ENCODE peak calls at places on chromosomes 13 and 19, in ten cellular contexts. K is neural progenitor cell, X is RWPE2, A is cardiac muscle cell, I is uterus, C is cardiac fibroblast, Z is lower lobe of right lung, R is spleen, U is heart right ventricle, H is transverse colon. N is an unnamed sample.

GRCh38 chr13:113836917-113837553 is 26.8 kb downstream of the GAS6 start:
- DNase-seq in A (peak), X (peak), I (peak), K (no peak), H (no peak), U (peak), R (no peak), Z (peak), C (peak), N (peak)

GRCh38 chr19:39846678-39847486 is 703 bp upstream of the FBL start:
- DNase-seq in U (no peak), X (peak), I (no peak), C (no peak), H (peak), K (peak), Z (no peak), A (peak), R (no peak), N (peak)

GRCh38 chr13:63636231-63636993 is 2220.8 kb upstream of the PCDH20 start:
- DNase-seq in A (no peak), H (no peak), U (no peak), R (no peak), C (peak), Z (no peak), I (no peak), X (no peak), K (no peak), N (no peak)

GRCh38 chr13:20993661-20994440 is 67.5 kb downstream of the LATS2 start:
- DNase-seq in A (no peak), R (no peak), I (no peak), X (no peak), U (no peak), C (peak), Z (no peak), K (no peak), H (no peak), N (peak)

GRCh38 chr13:43238341-43239083 is 215.1 kb downstream of the DNAJC15 start:
- DNase-seq in R (no peak), K (no peak), I (no peak), U (no peak), A (no peak), H (no peak), Z (no peak), X (no peak), C (no peak), N (no peak)

GRCh38 chr19:44609219-44609618 is 4.1 kb upstream of the IGSF23 start:
- DNase-seq in K (no peak), R (no peak), U (no peak), I (no peak), A (no peak), H (no peak), Z (no peak), X (no peak), C (no peak), N (no peak)

GRCh38 chr19:8308891-8309291 is 733 bp upstream of the CD320 start:
- DNase-seq in C (no peak), A (no peak), Z (peak), R (peak), K (no peak), U (no peak), X (peak), I (peak), H (no peak), N (no peak)

GRCh38 chr19:8506402-8506957 is 4.0 kb upstream of the PRAM1 start:
- DNase-seq in X (no peak), R (no peak), U (no peak), K (peak), Z (no peak), I (peak), A (no peak), H (no peak), C (no peak), N (no peak)

GRCh38 chr19:16397791-16398529 is 73.3 kb downstream of the KLF2 start:
- DNase-seq in A (no peak), H (no peak), C (peak), X (no peak), U (no peak), I (no peak), R (peak), Z (no peak), K (no peak), N (no peak)

GRCh38 chr19:35459414-35460082 is 11.5 kb downstream of the FFAR2 start:
- DNase-seq in H (peak), K (no peak), U (peak), R (peak), X (no peak), C (peak), Z (peak), I (peak), A (no peak), N (peak)

GRCh38 chr19:49339364-49340068 is 4.3 kb downstream of the CD37 start:
- DNase-seq in Z (peak), H (peak), U (peak), K (peak), A (peak), R (peak), C (peak), I (peak), X (peak), N (peak)

GRCh38 chr13:50481936-50482335 is 361.6 kb downstream of the DLEU7 start:
- DNase-seq in X (no peak), Z (no peak), R (no peak), A (no peak), I (no peak), H (no peak), U (no peak), K (no peak), C (no peak), N (no peak)

GRCh38 chr13:113589251-113589960 is 4.9 kb downstream of the TFDP1 start:
- DNase-seq in K (no peak), I (no peak), R (peak), U (peak), Z (peak), C (no peak), X (peak), H (peak), A (no peak), N (no peak)

GRCh38 chr13:105139048-105139379 is 1396.4 kb downstream of the EFNB2 start:
- DNase-seq in A (no peak), R (no peak), U (no peak), K (no peak), Z (no peak), C (no peak), H (no peak), I (no peak), X (no peak), N (no peak)

GRCh38 chr19:13079542-13079986 is 23.1 kb downstream of the LYL1 start:
- DNase-seq in R (no peak), Z (peak), C (no peak), A (no peak), U (peak), X (no peak), I (peak), K (no peak), H (peak), N (peak)

GRCh38 chr13:93388701-93389100 is 162.1 kb downstream of the GPC6 start:
- DNase-seq in K (no peak), H (no peak), R (no peak), Z (no peak), X (no peak), I (no peak), A (no peak), U (no peak), C (peak), N (peak)

GRCh38 chr13:32736648-32737047 is 150.4 kb downstream of the PDS5B start:
- DNase-seq in I (no peak), X (no peak), K (no peak), A (no peak), U (no peak), R (no peak), Z (no peak), C (peak), H (no peak), N (no peak)
- H3K4me3 ChIP-seq in I (no peak), X (peak), K (no peak), A (no peak), U (peak), R (peak), Z (peak), C (no peak), H (peak), N (no peak)

DNA sequence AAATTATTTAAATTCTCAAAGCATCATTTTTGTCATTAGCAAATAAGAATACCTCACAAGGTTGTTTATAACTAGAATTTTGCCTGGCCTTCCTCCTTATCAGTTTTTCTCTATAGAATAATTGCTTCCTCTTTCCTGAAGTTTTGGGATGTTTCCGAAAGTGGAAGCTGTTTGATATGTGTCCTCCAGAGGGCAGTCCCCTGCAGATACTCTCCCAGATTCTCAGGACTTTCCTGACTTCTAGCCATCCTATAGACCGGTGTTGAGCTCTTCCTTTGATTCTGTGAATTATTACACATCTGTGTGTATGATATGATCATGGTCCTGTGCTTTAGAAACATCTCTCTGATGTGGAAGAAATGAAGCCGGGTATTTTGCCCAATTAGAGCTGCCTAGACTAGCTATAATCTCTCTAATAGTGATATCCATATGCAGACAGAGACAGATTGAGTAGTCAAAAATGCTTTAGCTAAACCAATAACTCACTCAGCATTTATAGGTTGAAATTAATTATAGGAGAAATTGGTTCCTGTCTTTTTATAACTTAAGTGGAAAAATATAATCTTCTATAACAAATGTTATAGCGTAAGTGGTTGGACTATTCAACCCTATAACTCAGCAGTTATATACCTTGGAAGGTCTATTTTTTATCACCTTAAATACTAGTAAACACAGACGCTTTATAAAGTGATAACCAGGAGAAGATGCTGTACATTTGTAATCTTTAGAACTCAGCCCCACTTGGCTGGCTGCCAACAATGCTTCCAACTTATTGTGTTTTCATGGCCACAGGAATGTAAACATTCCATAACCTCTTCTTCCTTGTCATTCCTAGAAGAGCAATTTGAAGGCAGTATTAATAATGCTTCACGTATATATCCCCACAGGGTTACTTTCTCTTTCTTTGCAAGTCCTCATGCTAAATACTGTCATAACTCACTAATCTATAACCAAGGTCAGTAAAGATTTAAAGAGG is 201.0 kb upstream of the RXFP2 start:
- DNase-seq in R (no peak), I (no peak), A (peak), C (peak), H (peak), X (peak), U (no peak), K (peak), Z (no peak), N (peak)
- TF ChIP-seq CTCF in R (no peak), I (peak), A (peak), C (peak), H (peak), X (peak), U (peak), K (peak), Z (peak), N (peak)

DNA sequence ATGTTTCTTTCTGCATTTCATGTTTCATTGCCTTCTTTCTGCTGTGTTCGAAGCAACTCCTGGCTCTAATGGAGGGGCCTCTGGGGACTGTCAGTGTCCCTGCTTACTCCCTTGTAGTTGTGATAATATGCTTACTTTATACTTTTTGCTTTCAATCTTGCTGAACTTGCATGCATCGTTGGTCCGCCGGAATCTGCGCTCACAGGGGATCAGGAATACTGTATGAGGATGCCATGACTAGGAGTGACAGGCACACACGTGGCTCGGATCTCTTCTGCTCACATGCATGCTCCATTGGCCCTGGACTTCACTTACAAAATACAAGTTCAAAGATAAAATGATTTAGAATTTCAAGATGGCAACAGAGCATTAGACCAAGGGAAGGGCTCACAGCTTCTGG is 108.8 kb downstream of the SIPA1L3 start:
- DNase-seq in C (no peak), H (no peak), I (no peak), Z (no peak), X (no peak), R (no peak), A (no peak), K (no peak), U (no peak), N (no peak)
- H3K4me3 ChIP-seq in C (no peak), H (no peak), I (no peak), Z (no peak), X (no peak), R (no peak), A (no peak), K (no peak), U (no peak), N (no peak)

GRCh38 chr13:30115257-30115600 is 192.1 kb downstream of the KATNAL1 start:
- DNase-seq in I (no peak), R (no peak), A (no peak), H (no peak), Z (no peak), X (no peak), U (no peak), K (no peak), C (no peak), N (no peak)
- TF ChIP-seq CTCF in I (no peak), R (no peak), A (no peak), H (no peak), Z (no peak), X (peak), U (no peak), K (no peak), C (no peak), N (no peak)

DNA sequence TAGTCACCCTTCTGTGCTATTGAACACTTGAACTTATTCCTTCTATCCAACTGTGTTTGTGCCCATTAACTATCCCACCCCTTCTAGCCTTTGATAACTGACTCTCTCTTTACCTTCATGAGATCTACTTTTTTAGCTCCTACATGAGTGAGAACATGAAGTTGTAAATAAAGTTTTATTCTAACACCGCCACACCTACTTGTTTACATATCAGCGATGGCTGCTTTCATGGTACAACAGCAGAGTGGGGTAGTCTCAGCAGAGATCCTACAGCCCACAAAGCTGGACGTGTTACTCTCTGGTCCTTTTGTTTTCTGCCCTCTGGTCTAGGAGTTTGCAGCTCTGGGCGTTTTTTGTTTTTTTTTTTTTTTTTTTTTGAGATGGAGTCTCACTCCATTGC is 23.7 kb downstream of the VSTM1 start:
- DNase-seq in A (no peak), I (no peak), C (no peak), U (no peak), K (no peak), Z (no peak), R (no peak), X (no peak), H (no peak), N (no peak)
- H3K4me3 ChIP-seq in A (no peak), I (no peak), C (no peak), U (no peak), K (no peak), Z (no peak), R (no peak), X (no peak), H (no peak), N (no peak)

GRCh38 chr19:741506-742131 is 9.3 kb upstream of the MISP start:
- DNase-seq in U (no peak), Z (no peak), A (peak), I (no peak), R (no peak), X (no peak), C (no peak), H (no peak), K (peak), N (no peak)
- TF ChIP-seq CTCF in U (no peak), Z (no peak), A (no peak), I (no peak), R (no peak), X (no peak), C (peak), H (no peak), K (peak), N (no peak)

N was measured in foreskin fibroblast.